ENCODE peak calls at places on chromosomes 7 and 10, in ten cellular contexts. W is HL-60, P is bronchial epithelial cell, Q is GM23338, B is HFF-Myc, R is lower leg skin, C is Caco-2, L is pancreas, U is fibroblast of pulmonary artery, K is AG09309. J is an unnamed sample.
A peak's percentile ranks its signal among the peaks of the same experiment; 100 is the strongest.

GRCh38 chr10:48481385-48481784 is 123.5 kb downstream of the ARHGAP22 start:
- DNase-seq in W (no peak), P (no peak), Q (no peak), B (no peak), R (no peak), C (no peak), L (no peak), U (no peak), K (no peak), J (no peak)

GRCh38 chr10:94011296-94011695 is 17.6 kb downstream of the PLCE1 start:
- DNase-seq in W (no peak), P (no peak), Q (no peak), B (no peak), R (no peak), C (no peak), L (no peak), U (no peak), K (no peak), J (no peak)

GRCh38 chr10:74194545-74194944 is 43.5 kb downstream of the ADK start:
- DNase-seq in W (no peak), P (peak; percentile 65), Q (no peak), B (no peak), R (no peak), C (no peak), L (no peak), U (peak; percentile 49), K (no peak), J (peak; percentile 94)

GRCh38 chr7:24052572-24053223 is 231.3 kb upstream of the NPY start:
- DNase-seq in W (peak; percentile 17), P (peak; percentile 88), Q (no peak), B (no peak), R (no peak), C (no peak), L (no peak), U (peak; percentile 20), K (peak; percentile 37), J (peak; percentile 8)

GRCh38 chr10:77504870-77505257 is 132.7 kb downstream of the KCNMA1 start:
- DNase-seq in W (no peak), P (peak; percentile 96), Q (no peak), B (no peak), R (no peak), C (peak; percentile 23), L (peak; percentile 69), U (no peak), K (no peak), J (peak; percentile 51)

GRCh38 chr7:19060870-19061269 is 56.6 kb downstream of the TWIST1 start:
- DNase-seq in W (no peak), P (peak; percentile 63), Q (no peak), B (peak; percentile 72), R (no peak), C (no peak), L (no peak), U (peak; percentile 43), K (peak; percentile 34), J (peak; percentile 60)

GRCh38 chr10:122141821-122142651 is 129.1 kb upstream of the BTBD16 start:
- DNase-seq in W (no peak), P (peak; percentile 68), Q (no peak), B (no peak), R (no peak), C (no peak), L (no peak), U (no peak), K (no peak), J (peak; percentile 85)

GRCh38 chr7:49260501-49260900 is 336.2 kb downstream of the CDC14C start:
- DNase-seq in W (no peak), P (no peak), Q (no peak), B (no peak), R (no peak), C (no peak), L (no peak), U (no peak), K (no peak), J (no peak)

GRCh38 chr7:99975782-99976521 is at the start of gene AZGP1:
- DNase-seq in W (no peak), P (peak; percentile 39), Q (no peak), B (no peak), R (no peak), C (no peak), L (peak; percentile 72), U (no peak), K (no peak), J (peak; percentile 7)

GRCh38 chr7:99971242-99971641 is 4.6 kb downstream of the AZGP1 start:
- DNase-seq in W (no peak), P (no peak), Q (no peak), B (no peak), R (no peak), C (no peak), L (no peak), U (no peak), K (no peak), J (no peak)

GRCh38 chr7:99974681-99975080 is 1.1 kb downstream of the AZGP1 start:
- DNase-seq in W (no peak), P (no peak), Q (no peak), B (no peak), R (no peak), C (no peak), L (no peak), U (no peak), K (no peak), J (no peak)

DNA sequence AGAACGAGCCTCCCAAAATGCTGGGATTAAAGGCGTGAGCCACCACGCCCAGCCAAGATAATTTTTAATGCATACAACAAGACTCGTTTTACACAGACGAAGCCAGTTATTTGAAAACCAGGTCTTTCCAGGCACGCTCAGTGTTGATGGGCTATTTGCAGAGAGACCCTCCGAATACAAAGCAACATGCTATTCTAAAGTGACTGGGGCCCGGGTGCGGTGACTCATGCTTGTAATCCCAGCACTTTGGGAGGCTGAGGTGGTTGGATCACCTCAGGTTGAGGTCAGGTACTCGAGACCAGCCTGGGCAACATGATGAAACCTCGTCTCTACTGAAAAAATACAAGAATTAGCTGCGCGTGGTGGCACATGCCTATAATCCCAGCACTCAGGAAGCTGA is 795 bp upstream of the AZGP1 start:
- DNase-seq in W (no peak), P (no peak), Q (no peak), B (no peak), R (no peak), C (no peak), L (no peak), U (no peak), K (no peak), J (no peak)
- TF ChIP-seq CTCF in W (no peak), P (no peak), Q (no peak), B (no peak), R (no peak), C (no peak), L (no peak), U (no peak), K (no peak), J (no peak)

GRCh38 chr7:130366561-130366960 is 13.7 kb upstream of the CPA1 start:
- DNase-seq in W (no peak), P (no peak), Q (no peak), B (no peak), R (no peak), C (no peak), L (peak; percentile 54), U (no peak), K (no peak), J (no peak)

GRCh38 chr7:130364446-130364845 is 15.8 kb upstream of the CPA1 start:
- DNase-seq in W (no peak), P (no peak), Q (no peak), B (no peak), R (no peak), C (no peak), L (no peak), U (no peak), K (no peak), J (no peak)

GRCh38 chr7:130365093-130365492 is 15.2 kb upstream of the CPA1 start:
- DNase-seq in W (no peak), P (no peak), Q (no peak), B (no peak), R (no peak), C (no peak), L (no peak), U (no peak), K (no peak), J (no peak)

GRCh38 chr7:130367088-130367755 is 13.1 kb upstream of the CPA1 start:
- DNase-seq in W (no peak), P (no peak), Q (no peak), B (no peak), R (no peak), C (no peak), L (peak; percentile 32), U (no peak), K (no peak), J (no peak)

DNA sequence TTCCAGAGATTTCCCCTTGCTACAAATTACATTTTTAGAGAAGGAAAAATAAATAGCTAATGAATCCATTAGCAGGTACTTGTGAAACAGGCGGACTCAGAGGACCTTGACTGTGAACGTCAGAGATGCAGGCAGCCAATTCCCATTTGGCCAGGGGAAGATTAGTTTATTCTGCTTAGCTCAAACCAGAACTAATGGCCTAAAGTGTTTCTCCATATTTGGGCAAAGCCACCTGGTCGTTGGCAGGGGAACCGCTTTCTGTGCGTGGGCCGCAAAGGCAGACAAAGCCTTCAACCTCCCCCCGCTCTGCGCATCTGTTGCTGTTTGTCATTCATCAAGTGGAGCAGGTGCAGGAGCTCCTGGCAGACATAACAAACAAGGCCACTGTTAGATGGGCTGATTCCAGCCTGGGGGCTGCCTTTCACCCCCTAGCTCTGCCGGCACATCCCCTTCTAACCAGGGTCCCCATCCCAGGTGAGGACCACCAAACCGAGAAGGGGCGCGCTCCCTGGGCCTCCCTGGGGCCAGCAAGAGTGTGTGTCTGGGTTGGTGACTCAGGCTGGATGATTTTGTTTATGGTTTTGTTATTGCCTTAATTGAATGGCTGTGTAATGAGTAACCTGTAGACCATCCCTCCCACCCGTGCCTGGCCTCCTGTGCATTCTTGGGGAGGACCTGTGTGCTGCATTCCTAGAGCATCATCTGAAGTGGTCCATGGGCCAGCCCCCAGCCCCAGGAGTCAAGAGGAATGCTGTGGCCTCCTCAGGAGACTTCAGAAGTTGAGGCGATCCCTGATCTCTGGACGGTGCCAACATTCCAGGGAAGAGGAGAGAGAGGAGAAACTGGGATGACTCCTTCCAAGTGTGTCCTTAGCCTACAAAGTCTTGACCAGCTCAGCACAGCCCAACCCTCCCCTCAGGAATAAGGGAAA is 14.5 kb upstream of the CPA1 start:
- DNase-seq in W (no peak), P (peak; percentile 59), Q (peak; percentile 54), B (peak; percentile 72), R (no peak), C (peak; percentile 34), L (no peak), U (peak; percentile 48), K (no peak), J (peak; percentile 84)
- H3K4me3 ChIP-seq in W (no peak overlapping the region), P (no peak overlapping the region), Q (no peak overlapping the region), B (no peak overlapping the region), R (no peak overlapping the region), C (no peak overlapping the region), L (no peak overlapping the region), U (no peak overlapping the region), K (no peak overlapping the region), J (no peak overlapping the region)

DNA sequence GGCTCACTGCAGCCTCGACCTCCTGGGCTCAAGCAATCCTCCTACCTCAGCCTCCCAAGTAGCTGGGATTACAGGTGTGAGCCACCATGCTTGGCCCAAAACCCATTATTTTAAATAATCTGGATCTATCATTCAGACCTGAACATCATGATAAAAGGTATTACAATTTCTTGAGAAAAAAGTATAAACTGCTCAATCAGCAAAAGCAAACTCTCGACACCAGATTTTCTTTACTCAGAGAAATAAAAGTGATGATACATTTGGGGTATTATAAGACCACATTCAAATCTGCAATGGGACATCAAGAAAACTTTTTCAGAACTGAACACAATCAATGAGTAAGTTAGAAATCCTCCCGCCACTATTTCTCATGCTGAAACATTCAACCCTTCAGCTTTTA is 41.2 kb downstream of the JMJD1C start:
- DNase-seq in W (no peak), P (no peak), Q (no peak), B (no peak), R (no peak), C (no peak), L (no peak), U (no peak), K (no peak), J (no peak)
- TF ChIP-seq CTCF in W (no peak), P (no peak), Q (no peak), B (no peak), R (no peak), C (no peak), L (no peak), U (no peak), K (no peak), J (no peak)

DNA sequence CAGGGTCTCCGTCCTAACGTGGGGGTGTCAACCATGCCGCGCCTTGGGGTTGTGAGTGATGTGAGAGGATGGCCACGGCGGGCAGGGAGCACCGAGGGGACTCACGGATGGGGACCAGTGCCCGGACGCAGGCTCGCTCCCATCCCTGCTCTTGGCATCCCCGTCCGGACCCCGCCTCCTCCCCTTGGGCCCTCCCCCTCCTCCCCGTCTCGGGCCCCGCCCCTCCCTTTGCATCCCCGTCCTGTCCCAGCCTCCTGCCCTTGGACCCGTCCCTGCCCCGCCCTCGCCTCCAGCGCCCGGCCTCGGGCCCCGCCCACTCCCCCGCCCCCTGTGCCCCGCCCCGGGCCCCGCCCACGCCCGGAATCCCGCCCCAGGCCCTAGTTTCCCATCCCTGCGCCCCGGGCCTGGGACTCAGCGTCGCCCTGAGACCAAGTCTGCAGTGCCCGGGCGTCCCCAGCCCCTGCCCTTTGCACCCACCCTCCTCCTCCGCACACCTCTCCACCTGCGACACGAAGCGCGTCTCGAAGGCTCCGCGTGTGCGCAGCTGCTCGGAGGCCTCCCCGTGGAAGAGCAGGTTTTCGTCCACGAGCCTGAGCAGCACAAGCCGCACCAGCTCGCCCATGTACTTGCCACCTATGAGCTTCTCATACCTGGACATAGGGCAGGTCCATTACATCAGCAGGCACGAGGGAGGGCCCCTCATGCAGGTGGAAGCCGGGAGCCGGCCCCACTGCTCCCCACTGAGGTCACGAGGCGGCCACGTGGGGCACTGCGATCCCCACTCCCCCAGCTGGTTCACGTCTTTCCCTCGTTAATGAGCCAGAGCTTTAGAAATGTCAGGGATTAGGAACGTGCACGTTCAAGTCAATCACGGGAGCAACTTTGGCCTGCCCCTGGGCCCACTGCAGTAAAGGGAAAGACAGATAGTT is 5.1 kb upstream of the MYL7 start:
- DNase-seq in W (peak; percentile 22), P (peak; percentile 28), Q (peak; percentile 97), B (no peak), R (peak; percentile 53), C (no peak), L (peak; percentile 84), U (peak; percentile 59), K (no peak), J (peak; percentile 31)
- H3K4me3 ChIP-seq in W (no peak overlapping the region), P (peak overlapping the region; percentile 22), Q (peak overlapping the region; percentile 61), B (peak overlapping the region; percentile 37), R (no peak overlapping the region), C (no peak overlapping the region), L (no peak overlapping the region), U (peak overlapping the region; percentile 42), K (peak overlapping the region; percentile 39), J (peak overlapping the region; percentile 36)